ENCODE peak calls at places on chromosome 15, in seven cellular contexts. One of them, this sample, is unnamed. For H3K9me3 and H3K36me3, the result is how much of the 10 kb centered on the place peaks cover.

GRCh38 chr15:99014803-99015676 is 7.4 kb upstream of the PGPEP1L start:
- DNase-seq in breast epithelium: peak
- DNase-seq in body of pancreas: peak
- DNase-seq in psoas muscle: peak
- DNase-seq in fibroblast of lung: peak
- DNase-seq in pancreas: peak
- DNase-seq in left lung: peak
- DNase-seq in this sample: no peak

GRCh38 chr15:90219421-90220141 is 14.2 kb downstream of the CIB1 start:
- DNase-seq in breast epithelium: no peak
- DNase-seq in body of pancreas: peak
- DNase-seq in psoas muscle: peak
- DNase-seq in fibroblast of lung: no peak
- DNase-seq in pancreas: no peak
- DNase-seq in left lung: no peak
- DNase-seq in this sample: no peak

GRCh38 chr15:98896802-98897732 is 110.5 kb downstream of the PGPEP1L start:
- DNase-seq in breast epithelium: no peak
- DNase-seq in body of pancreas: no peak
- DNase-seq in psoas muscle: no peak
- DNase-seq in fibroblast of lung: peak
- DNase-seq in pancreas: no peak
- DNase-seq in left lung: no peak
- DNase-seq in this sample: no peak

GRCh38 chr15:33985287-33985686 is 17.0 kb downstream of the CHRM5 start:
- DNase-seq in breast epithelium: peak
- DNase-seq in body of pancreas: no peak
- DNase-seq in psoas muscle: no peak
- DNase-seq in fibroblast of lung: peak
- DNase-seq in pancreas: no peak
- DNase-seq in left lung: no peak
- DNase-seq in this sample: no peak

GRCh38 chr15:72285927-72286516 is 13.7 kb upstream of the PARP6 start:
- DNase-seq in breast epithelium: no peak
- DNase-seq in body of pancreas: peak
- DNase-seq in psoas muscle: peak
- DNase-seq in fibroblast of lung: peak
- DNase-seq in pancreas: peak
- DNase-seq in left lung: peak
- DNase-seq in this sample: peak

GRCh38 chr15:45276851-45277250 is 24.8 kb downstream of the SLC28A2 start:
- DNase-seq in breast epithelium: no peak
- DNase-seq in body of pancreas: no peak
- DNase-seq in psoas muscle: no peak
- DNase-seq in fibroblast of lung: peak
- DNase-seq in pancreas: no peak
- DNase-seq in left lung: no peak
- DNase-seq in this sample: no peak

GRCh38 chr15:28921336-28921735 is 35.6 kb downstream of the APBA2 start:
- DNase-seq in breast epithelium: no peak
- DNase-seq in body of pancreas: no peak
- DNase-seq in psoas muscle: no peak
- DNase-seq in fibroblast of lung: no peak
- DNase-seq in pancreas: no peak
- DNase-seq in left lung: no peak
- DNase-seq in this sample: no peak

GRCh38 chr15:42042602-42043400 is 22.0 kb upstream of the PLA2G4E start:
- DNase-seq in breast epithelium: no peak
- DNase-seq in body of pancreas: no peak
- DNase-seq in psoas muscle: no peak
- DNase-seq in fibroblast of lung: no peak
- DNase-seq in pancreas: peak
- DNase-seq in left lung: no peak
- DNase-seq in this sample: no peak

GRCh38 chr15:97961067-97961954 is 808 bp downstream of the ARRDC4 start:
- DNase-seq in breast epithelium: peak
- DNase-seq in body of pancreas: peak
- DNase-seq in psoas muscle: peak
- DNase-seq in fibroblast of lung: peak
- DNase-seq in pancreas: peak
- DNase-seq in left lung: peak
- DNase-seq in this sample: no peak

GRCh38 chr15:28885630-28886430 is at the start of gene APBA2:
- DNase-seq in breast epithelium: no peak
- DNase-seq in body of pancreas: peak
- DNase-seq in psoas muscle: no peak
- DNase-seq in fibroblast of lung: peak
- DNase-seq in pancreas: no peak
- DNase-seq in left lung: no peak
- DNase-seq in this sample: no peak

GRCh38 chr15:85649372-85649771 is 145.4 kb downstream of the KLHL25 start:
- DNase-seq in breast epithelium: no peak
- DNase-seq in body of pancreas: peak
- DNase-seq in psoas muscle: no peak
- DNase-seq in fibroblast of lung: peak
- DNase-seq in pancreas: no peak
- DNase-seq in left lung: no peak
- DNase-seq in this sample: no peak

GRCh38 chr15:100892013-100892355 is 12.4 kb downstream of the ALDH1A3 start:
- DNase-seq in breast epithelium: no peak
- DNase-seq in body of pancreas: no peak
- DNase-seq in psoas muscle: no peak
- DNase-seq in fibroblast of lung: no peak
- DNase-seq in pancreas: no peak
- DNase-seq in left lung: no peak
- DNase-seq in this sample: no peak

GRCh38 chr15:53962646-53963561 is 15.3 kb upstream of the UNC13C start:
- DNase-seq in breast epithelium: no peak
- DNase-seq in body of pancreas: peak
- DNase-seq in psoas muscle: peak
- DNase-seq in fibroblast of lung: peak
- DNase-seq in pancreas: no peak
- DNase-seq in left lung: peak
- DNase-seq in this sample: no peak

GRCh38 chr15:62164500-62165028 is 521 bp downstream of the C2CD4B start:
- DNase-seq in breast epithelium: no peak
- DNase-seq in body of pancreas: no peak
- DNase-seq in psoas muscle: peak
- DNase-seq in fibroblast of lung: no peak
- DNase-seq in pancreas: no peak
- DNase-seq in left lung: peak
- DNase-seq in this sample: no peak

GRCh38 chr15:70722266-70723123 is 40.9 kb downstream of the UACA start:
- DNase-seq in breast epithelium: no peak
- DNase-seq in body of pancreas: no peak
- DNase-seq in psoas muscle: no peak
- DNase-seq in fibroblast of lung: peak
- DNase-seq in pancreas: no peak
- DNase-seq in left lung: no peak
- DNase-seq in this sample: no peak

GRCh38 chr15:80141916-80142598 is 10.7 kb upstream of the FAH start:
- DNase-seq in breast epithelium: no peak
- DNase-seq in body of pancreas: no peak
- DNase-seq in psoas muscle: no peak
- DNase-seq in fibroblast of lung: no peak
- DNase-seq in pancreas: no peak
- DNase-seq in left lung: no peak
- DNase-seq in this sample: no peak

GRCh38 chr15:40306908-40307307 is 827 bp downstream of the PLCB2 start:
- DNase-seq in breast epithelium: no peak
- DNase-seq in body of pancreas: no peak
- DNase-seq in psoas muscle: no peak
- DNase-seq in fibroblast of lung: no peak
- DNase-seq in pancreas: no peak
- DNase-seq in left lung: peak
- DNase-seq in this sample: no peak

GRCh38 chr15:40309344-40309862 is 1.7 kb upstream of the PLCB2 start:
- DNase-seq in breast epithelium: no peak
- DNase-seq in body of pancreas: no peak
- DNase-seq in psoas muscle: no peak
- DNase-seq in fibroblast of lung: no peak
- DNase-seq in pancreas: no peak
- DNase-seq in left lung: no peak
- DNase-seq in this sample: no peak

GRCh38 chr15:40306371-40306770 is 1.4 kb downstream of the PLCB2 start:
- DNase-seq in breast epithelium: no peak
- DNase-seq in body of pancreas: peak
- DNase-seq in psoas muscle: no peak
- DNase-seq in fibroblast of lung: no peak
- DNase-seq in pancreas: no peak
- DNase-seq in left lung: peak
- DNase-seq in this sample: no peak

GRCh38 chr15:40308844-40309189 is 1.1 kb upstream of the PLCB2 start:
- DNase-seq in breast epithelium: no peak
- DNase-seq in body of pancreas: peak
- DNase-seq in psoas muscle: no peak
- DNase-seq in fibroblast of lung: no peak
- DNase-seq in pancreas: no peak
- DNase-seq in left lung: peak
- DNase-seq in this sample: no peak

GRCh38 chr15:40307421-40308165 is at the start of gene PLCB2:
- DNase-seq in breast epithelium: no peak
- DNase-seq in body of pancreas: peak
- DNase-seq in psoas muscle: no peak
- DNase-seq in fibroblast of lung: no peak
- DNase-seq in pancreas: peak
- DNase-seq in left lung: peak
- DNase-seq in this sample: no peak
- H3K4me3 ChIP-seq in breast epithelium: peak
- H3K4me3 ChIP-seq in body of pancreas: no peak
- H3K4me3 ChIP-seq in psoas muscle: peak
- H3K4me3 ChIP-seq in fibroblast of lung: no peak
- H3K4me3 ChIP-seq in pancreas: no peak
- H3K4me3 ChIP-seq in left lung: peak
- H3K4me3 ChIP-seq in this sample: no peak

DNA sequence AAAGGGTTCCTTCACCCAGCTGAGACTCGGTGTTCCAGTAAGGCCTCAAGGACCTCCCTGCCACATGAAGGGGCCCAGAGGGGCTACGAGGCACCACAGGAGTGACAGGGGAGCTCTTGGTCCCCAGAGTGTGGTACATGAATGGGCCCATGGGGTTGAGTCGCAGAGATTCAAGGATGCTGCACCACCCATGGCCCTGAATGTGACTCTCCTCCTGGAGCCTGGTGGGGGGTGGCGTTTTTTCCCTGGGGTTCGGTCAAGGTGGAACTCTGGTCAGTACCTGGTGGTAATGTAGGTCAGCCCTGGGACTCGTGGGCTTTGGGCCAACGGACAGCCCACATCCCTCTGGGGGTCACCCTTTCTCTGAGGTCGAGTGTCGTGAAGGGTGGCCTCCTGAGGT is 204.0 kb downstream of the UBE3A start:
- DNase-seq in breast epithelium: no peak
- DNase-seq in body of pancreas: no peak
- DNase-seq in psoas muscle: no peak
- DNase-seq in fibroblast of lung: no peak
- DNase-seq in pancreas: no peak
- DNase-seq in left lung: peak
- DNase-seq in this sample: no peak
- H3K9me3 ChIP-seq in breast epithelium: half or more
- H3K9me3 ChIP-seq in body of pancreas: under half
- H3K9me3 ChIP-seq in psoas muscle: under half
- H3K9me3 ChIP-seq in fibroblast of lung: under half
- H3K9me3 ChIP-seq in pancreas: under half
- H3K9me3 ChIP-seq in left lung: half or more
- H3K9me3 ChIP-seq in this sample: under half

DNA sequence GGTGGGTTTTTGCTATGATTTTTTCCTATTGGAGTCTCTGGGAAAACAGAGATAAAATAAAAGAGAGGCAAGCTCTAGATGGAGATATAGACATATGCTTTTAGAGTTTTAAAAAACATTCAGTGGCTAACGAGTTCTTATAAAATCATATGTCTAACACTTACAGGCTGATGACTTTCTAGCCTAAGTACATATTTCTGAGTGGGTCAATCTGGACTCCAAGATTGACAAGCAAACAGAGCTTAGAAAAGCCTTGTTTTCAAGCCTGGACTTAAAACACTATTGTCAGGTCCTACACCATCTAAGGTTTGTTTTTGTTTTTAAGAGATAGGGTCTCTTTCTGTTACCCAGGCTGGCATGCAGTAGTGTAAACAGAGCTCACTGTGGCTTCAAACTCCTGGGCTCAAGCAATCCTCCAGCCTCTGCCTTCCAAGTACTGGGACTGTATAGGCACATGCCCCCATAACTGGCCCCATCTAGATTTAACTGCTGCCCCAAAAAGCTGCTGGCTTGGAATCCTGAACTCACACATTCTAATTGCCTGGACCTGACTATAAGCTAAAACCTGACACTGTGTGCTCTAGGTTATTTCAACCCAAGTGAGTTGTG is 86.3 kb downstream of the FBXL22 start:
- DNase-seq in breast epithelium: no peak
- DNase-seq in body of pancreas: no peak
- DNase-seq in psoas muscle: no peak
- DNase-seq in fibroblast of lung: no peak
- DNase-seq in pancreas: no peak
- DNase-seq in left lung: no peak
- DNase-seq in this sample: no peak
- H3K36me3 ChIP-seq in breast epithelium: under half
- H3K36me3 ChIP-seq in body of pancreas: under half
- H3K36me3 ChIP-seq in psoas muscle: half or more
- H3K36me3 ChIP-seq in fibroblast of lung: under half
- H3K36me3 ChIP-seq in pancreas: under half
- H3K36me3 ChIP-seq in left lung: half or more
- H3K36me3 ChIP-seq in this sample: under half

GRCh38 chr15:32029862-32030781 is at the start of gene CHRNA7:
- DNase-seq in breast epithelium: peak
- DNase-seq in body of pancreas: peak
- DNase-seq in psoas muscle: peak
- DNase-seq in fibroblast of lung: peak
- DNase-seq in pancreas: peak
- DNase-seq in left lung: peak
- DNase-seq in this sample: peak

GRCh38 chr15:32029409-32029861 is 880 bp upstream of the CHRNA7 start:
- DNase-seq in breast epithelium: no peak
- DNase-seq in body of pancreas: peak
- DNase-seq in psoas muscle: no peak
- DNase-seq in fibroblast of lung: peak
- DNase-seq in pancreas: peak
- DNase-seq in left lung: no peak
- DNase-seq in this sample: no peak

GRCh38 chr15:32033186-32033890 is 3.0 kb downstream of the CHRNA7 start:
- DNase-seq in breast epithelium: no peak
- DNase-seq in body of pancreas: peak
- DNase-seq in psoas muscle: no peak
- DNase-seq in fibroblast of lung: no peak
- DNase-seq in pancreas: peak
- DNase-seq in left lung: no peak
- DNase-seq in this sample: no peak

GRCh38 chr15:32028921-32029320 is 1.4 kb upstream of the CHRNA7 start:
- DNase-seq in breast epithelium: no peak
- DNase-seq in body of pancreas: no peak
- DNase-seq in psoas muscle: no peak
- DNase-seq in fibroblast of lung: no peak
- DNase-seq in pancreas: no peak
- DNase-seq in left lung: no peak
- DNase-seq in this sample: no peak

GRCh38 chr15:32030795-32031194 is 480 bp downstream of the CHRNA7 start:
- DNase-seq in breast epithelium: no peak
- DNase-seq in body of pancreas: peak
- DNase-seq in psoas muscle: no peak
- DNase-seq in fibroblast of lung: peak
- DNase-seq in pancreas: no peak
- DNase-seq in left lung: no peak
- DNase-seq in this sample: no peak
- H3K4me3 ChIP-seq in breast epithelium: peak
- H3K4me3 ChIP-seq in body of pancreas: peak
- H3K4me3 ChIP-seq in psoas muscle: peak
- H3K4me3 ChIP-seq in fibroblast of lung: no peak
- H3K4me3 ChIP-seq in pancreas: peak
- H3K4me3 ChIP-seq in left lung: peak
- H3K4me3 ChIP-seq in this sample: peak

This sample was measured in iPS DF 6.9.